ENCODE peak calls at places on chromosomes 1 and 21, in four cellular contexts. T, G, E and A are unnamed samples.

GRCh38 chr1:22508329-22508728 is 55.0 kb upstream of the EPHA8 start:
- DNase-seq in T (no peak), G (no peak), E (no peak), A (no peak)

GRCh38 chr1:205748398-205749093 is 1.4 kb downstream of the NUCKS1 start:
- DNase-seq in T (no peak), G (no peak), E (no peak), A (peak)

GRCh38 chr1:59029366-59029765 is 245.5 kb upstream of the JUN start:
- DNase-seq in T (no peak), G (no peak), E (no peak), A (no peak)

GRCh38 chr1:211259596-211260126 is 495 bp downstream of the RCOR3 start:
- DNase-seq in T (no peak), G (no peak), E (no peak), A (peak)

GRCh38 chr1:200279810-200280411 is 129.9 kb downstream of the ZNF281 start:
- DNase-seq in T (no peak), G (peak), E (peak), A (peak)

GRCh38 chr1:79519084-79519760 is 512.7 kb upstream of the ADGRL4 start:
- DNase-seq in T (no peak), G (no peak), E (no peak), A (no peak)

GRCh38 chr21:17491716-17492414 is 21.0 kb upstream of the CXADR start:
- DNase-seq in T (no peak), G (no peak), E (no peak), A (peak)

GRCh38 chr1:13505020-13505419 is 8.8 kb downstream of the LRRC38 start:
- DNase-seq in T (no peak), G (peak), E (no peak), A (no peak)

GRCh38 chr1:17979815-17980214 is 127.8 kb upstream of the IGSF21 start:
- DNase-seq in T (no peak), G (peak), E (no peak), A (no peak)

GRCh38 chr1:194369060-194369459 is 1182.6 kb upstream of the B3GALT2 start:
- DNase-seq in T (no peak), G (no peak), E (no peak), A (no peak)

GRCh38 chr1:231705860-231706553 is 79.4 kb downstream of the DISC1 start:
- DNase-seq in T (no peak), G (no peak), E (no peak), A (no peak)

GRCh38 chr1:7521803-7522202 is 249.3 kb upstream of the VAMP3 start:
- DNase-seq in T (no peak), G (no peak), E (no peak), A (no peak)

GRCh38 chr1:32870615-32871363 is at the start of gene FNDC5:
- DNase-seq in T (no peak), G (peak), E (peak), A (peak)

GRCh38 chr1:73576084-73576483 is 621.9 kb downstream of the LRRIQ3 start:
- DNase-seq in T (no peak), G (no peak), E (no peak), A (no peak)

GRCh38 chr1:212452323-212453155 is 19.8 kb downstream of the NENF start:
- DNase-seq in T (no peak), G (no peak), E (no peak), A (no peak)

GRCh38 chr21:34302496-34302895 is 61.3 kb upstream of the KCNE2 start:
- DNase-seq in T (no peak), G (no peak), E (no peak), A (no peak)

GRCh38 chr1:109283748-109284600 is 1.0 kb upstream of the PSRC1 start:
- DNase-seq in T (no peak), G (no peak), E (no peak), A (no peak)

GRCh38 chr1:151288502-151288901 is 6.4 kb downstream of the ZNF687 start:
- DNase-seq in T (no peak), G (no peak), E (no peak), A (no peak)

GRCh38 chr1:226665505-226666163 is 73.4 kb downstream of the ITPKB start:
- DNase-seq in T (no peak), G (no peak), E (no peak), A (no peak)

GRCh38 chr21:44984428-44984791 is 44.6 kb downstream of the SLX9 start:
- DNase-seq in T (peak), G (no peak), E (no peak), A (no peak)

GRCh38 chr1:64539808-64540207 is 69.9 kb downstream of the CACHD1 start:
- DNase-seq in T (peak), G (no peak), E (no peak), A (no peak)

GRCh38 chr1:77624102-77624501 is 58.4 kb downstream of the ZZZ3 start:
- DNase-seq in T (no peak), G (no peak), E (no peak), A (no peak)

GRCh38 chr1:207397525-207397926 is 56.6 kb upstream of the CR2 start:
- DNase-seq in T (no peak), G (no peak), E (no peak), A (no peak)

GRCh38 chr1:12448746-12449177 is 169.2 kb downstream of the DHRS3 start:
- DNase-seq in T (no peak), G (no peak), E (no peak), A (no peak)

GRCh38 chr1:55827350-55827749 is 612.2 kb upstream of the USP24 start:
- DNase-seq in T (no peak), G (no peak), E (no peak), A (no peak)

GRCh38 chr1:15455522-15455921 is 1.0 kb upstream of the CELA2A start:
- DNase-seq in T (no peak), G (no peak), E (no peak), A (no peak)

GRCh38 chr1:31793086-31793485 is 22.7 kb downstream of the SPOCD1 start:
- DNase-seq in T (peak), G (no peak), E (no peak), A (no peak)

GRCh38 chr21:44752701-44753235 is 41.4 kb upstream of the TSPEAR start:
- DNase-seq in T (no peak), G (peak), E (no peak), A (peak)

DNA sequence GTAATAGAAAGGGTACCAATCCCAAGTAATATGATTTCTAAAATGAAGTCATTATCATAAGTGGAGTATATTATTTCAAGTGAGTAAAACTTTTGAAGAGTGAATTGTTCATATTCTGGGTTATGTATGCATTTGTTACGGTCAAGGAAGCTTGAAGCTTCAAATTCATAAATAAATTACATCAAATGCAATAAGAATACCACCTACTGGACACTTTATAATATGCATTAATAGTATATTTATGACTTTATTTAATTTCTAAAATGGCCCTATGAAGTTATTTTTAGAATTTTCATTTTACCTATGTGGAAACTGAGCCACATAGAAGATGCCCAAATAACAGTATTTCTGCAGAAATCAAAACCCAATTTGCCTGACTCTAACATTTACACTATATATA is 260.6 kb downstream of the SMYD3 start:
- DNase-seq in T (no peak), G (no peak), E (no peak), A (no peak)
- TF ChIP-seq CTCF in T (no peak), G (no peak), E (no peak), A (no peak)

GRCh38 chr1:26602378-26602959 is 72.9 kb downstream of the RPS6KA1 start:
- DNase-seq in T (no peak), G (no peak), E (peak), A (peak)

GRCh38 chr1:26598890-26599289 is 69.3 kb downstream of the RPS6KA1 start:
- DNase-seq in T (no peak), G (no peak), E (no peak), A (no peak)

GRCh38 chr1:26593385-26593784 is 63.8 kb downstream of the RPS6KA1 start:
- DNase-seq in T (no peak), G (no peak), E (no peak), A (no peak)

DNA sequence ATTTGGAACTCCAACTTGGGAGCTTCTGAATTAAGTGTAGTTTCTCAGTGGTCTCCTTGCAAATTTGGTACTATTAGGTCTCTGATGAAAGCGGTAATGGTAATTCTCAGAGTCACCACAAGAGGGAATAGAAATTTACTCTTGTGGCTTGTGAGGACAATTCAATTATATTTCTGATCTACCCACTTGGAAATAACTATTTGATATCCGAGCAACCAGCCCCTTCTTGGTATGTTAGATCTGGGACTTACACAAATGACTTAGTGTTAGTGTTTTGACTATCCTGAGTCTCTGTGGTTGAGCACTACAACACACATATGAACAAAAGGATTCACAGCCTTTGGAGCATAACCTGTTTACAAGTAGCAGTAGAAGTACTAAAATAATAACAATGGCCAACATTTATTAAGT is 68.1 kb downstream of the RPS6KA1 start:
- DNase-seq in T (no peak), G (no peak), E (no peak), A (peak)
- TF ChIP-seq CTCF in T (peak), G (peak), E (peak), A (peak)

GRCh38 chr1:171210355-171210754 is 25.3 kb downstream of the FMO2 start:
- DNase-seq in T (no peak), G (no peak), E (no peak), A (no peak)

GRCh38 chr1:171212607-171213347 is 27.7 kb downstream of the FMO2 start:
- DNase-seq in T (no peak), G (no peak), E (no peak), A (no peak)

GRCh38 chr1:171217658-171218443 is 30.4 kb upstream of the FMO1 start:
- DNase-seq in T (no peak), G (no peak), E (no peak), A (no peak)

GRCh38 chr1:171218661-171219060 is 29.6 kb upstream of the FMO1 start:
- DNase-seq in T (no peak), G (no peak), E (no peak), A (no peak)

GRCh38 chr1:171213559-171214454 is 28.7 kb downstream of the FMO2 start:
- DNase-seq in T (no peak), G (no peak), E (no peak), A (no peak)
- TF ChIP-seq CTCF in T (no peak), G (no peak), E (no peak), A (no peak)

DNA sequence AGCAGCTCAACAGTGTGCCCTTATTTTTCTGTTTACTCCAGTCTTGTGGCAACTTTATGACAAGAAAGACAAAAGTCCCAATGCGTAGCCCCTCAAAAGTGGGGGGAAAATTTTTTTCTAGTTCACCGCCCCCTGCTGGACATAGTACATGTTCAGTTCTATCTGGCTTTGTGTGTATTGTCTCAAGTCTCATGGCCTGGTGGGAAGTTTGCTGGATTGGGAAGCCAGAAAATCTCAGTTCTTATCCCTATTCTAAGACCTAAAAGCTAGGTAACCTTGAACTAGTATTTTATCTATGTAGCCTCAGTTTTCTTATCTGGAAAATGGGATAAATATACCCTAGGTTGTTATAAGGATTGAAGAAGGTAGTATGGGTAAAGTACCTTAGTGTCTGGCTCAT is 55.8 kb upstream of the LDLRAP1 start:
- DNase-seq in T (no peak), G (no peak), E (no peak), A (no peak)
- TF ChIP-seq CTCF in T (peak), G (peak), E (peak), A (peak)

GRCh38 chr21:41887682-41888081 is 8.5 kb upstream of the PRDM15 start:
- DNase-seq in T (no peak), G (no peak), E (no peak), A (no peak)

GRCh38 chr21:41884501-41885030 is 5.4 kb upstream of the PRDM15 start:
- DNase-seq in T (no peak), G (no peak), E (no peak), A (no peak)

GRCh38 chr21:41883582-41883981 is 4.4 kb upstream of the PRDM15 start:
- DNase-seq in T (no peak), G (no peak), E (no peak), A (no peak)

GRCh38 chr21:41886331-41886730 is 7.2 kb upstream of the PRDM15 start:
- DNase-seq in T (no peak), G (no peak), E (no peak), A (no peak)

GRCh38 chr21:41885341-41886024 is 6.3 kb upstream of the PRDM15 start:
- DNase-seq in T (no peak), G (no peak), E (no peak), A (no peak)
- TF ChIP-seq CTCF in T (no peak), G (no peak), E (no peak), A (no peak)